ENCODE peak calls at places on chromosomes 5 and 9, in nine cellular contexts. A, Q, S, T, Y, R, G, O and X are unnamed samples.
A peak's percentile ranks its signal among the peaks of the same experiment; 100 is the strongest.

GRCh38 chr5:119411935-119412623 is 40.2 kb upstream of the HSD17B4 start:
- DNase-seq in A (peak; percentile 82), Q (peak; percentile 69), S (peak; percentile 43), T (peak; percentile 79), Y (peak; percentile 79), R (peak; percentile 65), G (peak; percentile 67), O (peak; percentile 49), X (peak; percentile 87)

GRCh38 chr5:882253-883185 is 10.1 kb downstream of the BRD9 start:
- DNase-seq in A (no peak), Q (peak; percentile 42), S (no peak), T (no peak), Y (no peak), R (no peak), G (no peak), O (no peak), X (no peak)

GRCh38 chr5:10632110-10632903 is 68.4 kb downstream of the ANKRD33B start:
- DNase-seq in A (peak; percentile 96), Q (peak; percentile 50), S (no peak), T (no peak), Y (no peak), R (no peak), G (no peak), O (peak; percentile 6), X (no peak)

GRCh38 chr5:115571441-115571878 is 26.9 kb upstream of the FEM1C start:
- DNase-seq in A (no peak), Q (no peak), S (peak; percentile 43), T (no peak), Y (no peak), R (no peak), G (no peak), O (no peak), X (peak; percentile 72)

GRCh38 chr5:42993516-42994284 is 46.4 kb downstream of the ANXA2R start:
- DNase-seq in A (peak; percentile 72), Q (no peak), S (no peak), T (no peak), Y (no peak), R (peak; percentile 81), G (peak; percentile 82), O (peak; percentile 62), X (peak; percentile 93)

GRCh38 chr5:83177803-83178202 is 100.5 kb downstream of the XRCC4 start:
- DNase-seq in A (no peak), Q (no peak), S (no peak), T (no peak), Y (no peak), R (no peak), G (no peak), O (no peak), X (no peak)

GRCh38 chr5:132369471-132370240 is at the start of gene SLC22A5:
- DNase-seq in A (peak; percentile 74), Q (peak; percentile 74), S (peak; percentile 83), T (peak; percentile 93), Y (no peak), R (peak; percentile 74), G (peak; percentile 81), O (peak; percentile 54), X (peak; percentile 45)

GRCh38 chr5:120124961-120125360 is 339.1 kb upstream of the PRR16 start:
- DNase-seq in A (no peak), Q (no peak), S (no peak), T (no peak), Y (no peak), R (no peak), G (no peak), O (no peak), X (peak; percentile 31)

GRCh38 chr9:113350338-113350672 is 964 bp downstream of the BSPRY start:
- DNase-seq in A (no peak), Q (no peak), S (peak; percentile 22), T (no peak), Y (no peak), R (no peak), G (no peak), O (no peak), X (no peak)

GRCh38 chr9:85332487-85332886 is 409.3 kb downstream of the AGTPBP1 start:
- DNase-seq in A (peak; percentile 33), Q (no peak), S (no peak), T (no peak), Y (no peak), R (no peak), G (no peak), O (no peak), X (no peak)

GRCh38 chr9:108869092-108869725 is 7.1 kb downstream of the ACTL7A start:
- DNase-seq in A (no peak), Q (no peak), S (no peak), T (peak; percentile 64), Y (no peak), R (no peak), G (no peak), O (no peak), X (peak; percentile 42)

GRCh38 chr9:18910858-18911257 is 122.2 kb downstream of the SAXO1 start:
- DNase-seq in A (no peak), Q (no peak), S (no peak), T (peak; percentile 45), Y (no peak), R (no peak), G (no peak), O (no peak), X (no peak)